ENCODE peak calls at places on chromosomes 1 and 21, in nine cellular contexts. B, S, G, D, M, R, H, Z and V are unnamed samples.

GRCh38 chr1:238487931-238488330 is 597.2 kb upstream of the ZP4 start:
- DNase-seq in B (no peak), S (peak; percentile 49), G (no peak), D (no peak), M (no peak), R (no peak), H (no peak), Z (no peak), V (no peak)

GRCh38 chr1:209569445-209570207 is 13.9 kb upstream of the CAMK1G start:
- DNase-seq in B (peak; percentile 80), S (peak; percentile 77), G (peak; percentile 43), D (peak; percentile 37), M (no peak), R (peak; percentile 75), H (peak; percentile 81), Z (peak; percentile 84), V (peak; percentile 86)

GRCh38 chr1:203696673-203697072 is 68.3 kb upstream of the LAX1 start:
- DNase-seq in B (no peak), S (no peak), G (no peak), D (no peak), M (no peak), R (no peak), H (no peak), Z (no peak), V (no peak)

GRCh38 chr1:193110246-193110645 is 5.0 kb upstream of the GLRX2 start:
- DNase-seq in B (no peak), S (no peak), G (no peak), D (no peak), M (no peak), R (no peak), H (no peak), Z (no peak), V (no peak)

GRCh38 chr1:193754732-193755427 is 568.5 kb upstream of the B3GALT2 start:
- DNase-seq in B (peak; percentile 19), S (no peak), G (no peak), D (no peak), M (no peak), R (no peak), H (peak; percentile 1), Z (peak; percentile 4), V (peak; percentile 14)

GRCh38 chr1:110056776-110057175 is 13.7 kb downstream of the ALX3 start:
- DNase-seq in B (peak; percentile 37), S (peak; percentile 73), G (no peak), D (no peak), M (no peak), R (no peak), H (no peak), Z (no peak), V (peak; percentile 86)

GRCh38 chr1:55572878-55573734 is 357.9 kb upstream of the USP24 start:
- DNase-seq in B (no peak), S (peak; percentile 79), G (no peak), D (no peak), M (no peak), R (no peak), H (no peak), Z (peak; percentile 21), V (peak; percentile 80)

GRCh38 chr1:29708381-29708780 is 472.1 kb downstream of the PTPRU start:
- DNase-seq in B (no peak), S (peak; percentile 69), G (no peak), D (no peak), M (no peak), R (no peak), H (no peak), Z (peak; percentile 19), V (no peak)

GRCh38 chr1:51792864-51793263 is 85.7 kb downstream of the NRDC start:
- DNase-seq in B (peak; percentile 66), S (peak; percentile 88), G (no peak), D (peak; percentile 22), M (no peak), R (no peak), H (no peak), Z (peak; percentile 18), V (peak; percentile 69)

GRCh38 chr21:20445971-20446370 is 552.2 kb upstream of the NCAM2 start:
- DNase-seq in B (no peak), S (no peak), G (no peak), D (no peak), M (no peak), R (no peak), H (no peak), Z (no peak), V (no peak)

GRCh38 chr21:20443558-20444155 is 554.6 kb upstream of the NCAM2 start:
- DNase-seq in B (no peak), S (no peak), G (no peak), D (no peak), M (no peak), R (no peak), H (peak; percentile 6), Z (peak; percentile 1), V (no peak)
- TF ChIP-seq CTCF in B (peak; percentile 15), S (no peak), G (peak; percentile 72), D (peak; percentile 43), M (no peak), R (no peak), H (peak; percentile 46), Z (no peak), V (peak; percentile 14)

GRCh38 chr1:226475112-226475511 is 67.2 kb upstream of the PARP1 start:
- DNase-seq in B (no peak), S (no peak), G (no peak), D (no peak), M (no peak), R (no peak), H (no peak), Z (no peak), V (no peak)

GRCh38 chr1:226476066-226476465 is 68.2 kb upstream of the PARP1 start:
- DNase-seq in B (no peak), S (no peak), G (no peak), D (no peak), M (no peak), R (no peak), H (no peak), Z (no peak), V (no peak)

GRCh38 chr1:226474443-226475111 is 66.7 kb upstream of the PARP1 start:
- DNase-seq in B (no peak), S (no peak), G (no peak), D (no peak), M (no peak), R (no peak), H (no peak), Z (no peak), V (no peak)

GRCh38 chr1:226473325-226473724 is 65.4 kb upstream of the PARP1 start:
- DNase-seq in B (no peak), S (no peak), G (no peak), D (no peak), M (no peak), R (no peak), H (no peak), Z (no peak), V (no peak)

GRCh38 chr1:226474041-226474440 is 66.1 kb upstream of the PARP1 start:
- DNase-seq in B (no peak), S (no peak), G (no peak), D (no peak), M (no peak), R (no peak), H (no peak), Z (no peak), V (no peak)
- H3K4me3 ChIP-seq in B (no peak overlapping the region), S (no peak overlapping the region), G (no peak overlapping the region), D (no peak overlapping the region), M (no peak overlapping the region), R (no peak overlapping the region), H (no peak overlapping the region), Z (no peak overlapping the region), V (no peak overlapping the region)

GRCh38 chr1:47621483-47621882 is 183.6 kb downstream of the FOXD2 start:
- DNase-seq in B (no peak), S (no peak), G (no peak), D (no peak), M (no peak), R (no peak), H (no peak), Z (no peak), V (no peak)

GRCh38 chr1:47618222-47618720 is 180.4 kb downstream of the FOXD2 start:
- DNase-seq in B (no peak), S (no peak), G (no peak), D (no peak), M (no peak), R (no peak), H (no peak), Z (no peak), V (no peak)

GRCh38 chr1:47617381-47618221 is 179.8 kb downstream of the FOXD2 start:
- DNase-seq in B (no peak), S (no peak), G (no peak), D (no peak), M (no peak), R (no peak), H (no peak), Z (no peak), V (no peak)

GRCh38 chr1:47616906-47617305 is 179.1 kb downstream of the FOXD2 start:
- DNase-seq in B (no peak), S (no peak), G (no peak), D (no peak), M (no peak), R (no peak), H (no peak), Z (no peak), V (no peak)

DNA sequence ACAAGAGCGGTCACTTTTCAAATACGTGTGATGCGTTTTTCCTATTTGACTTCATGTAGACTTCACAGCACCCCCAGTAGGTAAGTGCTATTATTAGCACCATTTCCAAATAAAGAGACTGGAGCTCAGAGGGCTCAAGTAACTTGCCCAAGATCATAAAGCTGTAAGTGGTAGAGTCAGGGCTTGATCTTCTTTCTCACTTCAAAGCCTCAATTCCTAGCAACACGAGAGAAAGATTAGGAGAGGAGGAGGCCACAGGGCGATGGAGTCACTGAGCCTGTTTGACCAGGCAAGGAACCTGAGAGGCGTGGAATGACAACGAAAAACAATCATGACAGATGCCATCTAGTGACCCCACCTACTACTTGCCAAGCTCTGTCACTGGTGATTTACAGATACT is 181.0 kb downstream of the FOXD2 start:
- DNase-seq in B (no peak), S (no peak), G (no peak), D (no peak), M (no peak), R (no peak), H (no peak), Z (no peak), V (no peak)
- TF ChIP-seq CTCF in B (no peak), S (no peak), G (peak; percentile 4), D (no peak), M (no peak), R (no peak), H (no peak), Z (no peak), V (no peak)

GRCh38 chr1:167819849-167820683 is 93.9 kb downstream of the ADCY10 start:
- DNase-seq in B (peak; percentile 89), S (peak; percentile 96), G (no peak), D (peak; percentile 67), M (peak; percentile 47), R (peak; percentile 83), H (peak; percentile 19), Z (peak; percentile 84), V (peak; percentile 92)
- H3K4me3 ChIP-seq in B (peak overlapping the region; percentile 44), S (peak overlapping the region; percentile 15), G (peak overlapping the region; percentile 31), D (peak overlapping the region; percentile 4), M (peak overlapping the region; percentile 69), R (no peak overlapping the region), H (peak overlapping the region; percentile 48), Z (peak overlapping the region; percentile 23), V (no peak overlapping the region)